ENCODE peak calls at places on chromosomes 13 and 19, in seven cellular contexts. T is astrocyte of the spinal cord, N is foreskin fibroblast, F is epithelial cell of proximal tubule, Y is dorsolateral prefrontal cortex, H is AG10803, W is transverse colon. K is an unnamed sample.

GRCh38 chr13:52450012-52450792 is at the start of gene VPS36:
- DNase-seq in N (peak), T (peak), Y (peak), W (peak), F (no peak), H (peak), K (peak)

GRCh38 chr19:29507081-29507860 is 18.5 kb upstream of the VSTM2B start:
- DNase-seq in F (no peak), H (no peak), N (no peak), W (no peak), Y (peak), T (no peak), K (no peak)

GRCh38 chr13:57630661-57631606 is 610 bp upstream of the PCDH17 start:
- DNase-seq in F (no peak), N (peak), W (no peak), H (no peak), Y (peak), T (peak), K (peak)

GRCh38 chr19:3282564-3282963 is 58.1 kb downstream of the CELF5 start:
- DNase-seq in N (no peak), H (no peak), T (no peak), W (no peak), F (no peak), Y (no peak), K (no peak)

GRCh38 chr19:41433171-41433570 is 6.0 kb upstream of the B3GNT8 start:
- DNase-seq in Y (no peak), N (no peak), F (no peak), W (no peak), T (no peak), H (no peak), K (no peak)

GRCh38 chr19:16012552-16012951 is 63.7 kb upstream of the TPM4 start:
- DNase-seq in H (no peak), F (no peak), N (no peak), W (no peak), T (no peak), Y (no peak), K (no peak)

GRCh38 chr13:31885994-31886393 is 145.6 kb upstream of the FRY start:
- DNase-seq in W (no peak), F (no peak), N (peak), H (peak), T (no peak), Y (no peak), K (no peak)

GRCh38 chr19:58079792-58080191 is 18.2 kb downstream of the ZSCAN18 start:
- DNase-seq in N (no peak), H (no peak), F (no peak), T (no peak), Y (no peak), W (no peak), K (no peak)

GRCh38 chr19:21484631-21485030 is 20.8 kb upstream of the ZNF429 start:
- DNase-seq in Y (no peak), W (no peak), H (no peak), T (no peak), F (no peak), N (no peak), K (no peak)

GRCh38 chr19:21487969-21488368 is 17.4 kb upstream of the ZNF429 start:
- DNase-seq in Y (no peak), H (no peak), W (no peak), F (no peak), N (no peak), T (no peak), K (no peak)

GRCh38 chr19:21482863-21483276 is 22.5 kb upstream of the ZNF429 start:
- DNase-seq in W (peak), Y (peak), N (peak), F (no peak), T (peak), H (peak), K (no peak)

DNA sequence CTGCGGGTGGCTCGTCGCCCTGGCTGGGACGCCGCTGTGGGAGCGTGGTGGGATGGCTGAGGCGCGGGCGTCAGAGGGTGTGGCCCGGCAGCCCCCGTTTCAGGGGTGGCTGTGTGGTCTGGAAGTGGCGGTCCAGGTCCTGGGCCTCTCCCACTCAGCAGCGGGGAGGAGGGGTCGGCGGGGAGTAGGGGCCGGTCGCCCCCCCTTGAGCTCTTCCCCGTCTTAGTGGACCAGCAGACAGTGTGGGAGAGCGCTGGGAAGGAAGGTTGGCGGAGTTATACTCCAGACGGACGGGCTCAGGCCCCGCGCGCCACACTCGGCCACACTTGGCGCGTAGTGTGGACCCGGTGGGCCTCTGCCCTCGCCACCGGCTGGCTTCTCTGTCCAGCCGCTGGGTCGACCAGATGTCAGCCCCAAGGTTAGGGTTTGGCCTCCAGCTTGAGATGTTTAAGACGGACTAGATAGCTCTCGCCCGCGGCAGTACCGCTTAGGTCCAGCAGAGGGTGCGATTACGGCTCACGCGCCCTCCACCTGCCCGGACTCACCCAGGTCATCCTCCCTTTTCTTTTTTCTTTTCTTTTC is 21.7 kb upstream of the ZNF429 start:
- DNase-seq in W (peak), Y (peak), F (no peak), H (peak), T (no peak), N (peak), K (no peak)
- TF ChIP-seq CTCF in W (peak), Y (peak), F (peak), H (peak), T (peak), N (peak), K (peak)

GRCh38 chr13:73991884-73992283 is 142.3 kb downstream of the KLF12 start:
- DNase-seq in Y (no peak), W (no peak), F (no peak), N (no peak), H (no peak), T (no peak), K (no peak)

GRCh38 chr13:73987618-73988017 is 146.6 kb downstream of the KLF12 start:
- DNase-seq in Y (no peak), T (no peak), W (no peak), F (no peak), H (no peak), N (no peak), K (no peak)

GRCh38 chr13:73985789-73986188 is 148.4 kb downstream of the KLF12 start:
- DNase-seq in W (no peak), T (no peak), F (no peak), H (no peak), N (no peak), Y (no peak), K (no peak)

GRCh38 chr13:73991384-73991783 is 142.8 kb downstream of the KLF12 start:
- DNase-seq in W (no peak), Y (no peak), H (no peak), N (no peak), T (no peak), F (no peak), K (no peak)

DNA sequence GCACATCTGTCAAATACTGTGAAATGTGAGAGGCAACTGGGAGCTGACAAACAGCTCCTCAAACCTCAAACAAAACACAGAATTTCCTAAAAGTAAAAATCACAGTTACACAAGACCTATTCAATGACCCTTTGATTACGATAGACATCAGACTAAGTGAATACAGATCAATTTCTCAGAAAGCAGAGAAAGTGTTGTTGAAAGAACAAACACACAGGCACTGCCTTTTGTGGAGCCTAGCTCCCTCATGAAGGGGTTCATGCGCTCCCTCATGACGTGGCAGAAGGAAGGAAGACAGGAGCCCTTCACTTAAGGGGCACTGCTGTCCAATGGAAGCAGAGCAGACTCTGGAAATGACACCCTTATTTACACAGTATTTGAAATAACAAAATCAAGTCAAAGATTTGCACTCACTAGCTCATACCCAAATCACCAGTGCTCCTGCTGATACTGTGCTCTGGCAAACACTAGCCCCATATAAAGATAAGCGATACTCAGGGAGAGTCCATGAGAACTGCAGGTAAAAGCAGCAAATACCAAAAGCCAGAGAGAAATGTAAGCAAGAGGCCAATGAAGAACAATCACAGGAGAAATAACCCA is 144.9 kb downstream of the KLF12 start:
- DNase-seq in H (no peak), W (no peak), Y (no peak), F (no peak), T (no peak), N (no peak), K (no peak)
- H3K4me3 ChIP-seq in H (no peak), W (no peak), Y (no peak), F (no peak), T (no peak), N (no peak), K (no peak)

GRCh38 chr19:8096071-8096470 is 43.5 kb downstream of the CCL25 start:
- DNase-seq in H (no peak), F (no peak), W (no peak), T (no peak), Y (no peak), N (no peak), K (no peak)
- TF ChIP-seq CTCF in H (no peak), F (no peak), W (no peak), T (no peak), Y (no peak), N (no peak), K (no peak)

GRCh38 chr19:455851-456546 is 4.8 kb downstream of the SHC2 start:
- DNase-seq in N (no peak), W (no peak), Y (no peak), H (no peak), T (no peak), F (no peak), K (no peak)

GRCh38 chr19:458091-459042 is 2.5 kb downstream of the SHC2 start:
- DNase-seq in F (no peak), T (no peak), W (no peak), Y (no peak), H (no peak), N (no peak), K (no peak)

GRCh38 chr19:456547-457110 is 4.2 kb downstream of the SHC2 start:
- DNase-seq in H (no peak), T (no peak), F (no peak), N (no peak), W (no peak), Y (no peak), K (no peak)

GRCh38 chr19:459724-460511 is 915 bp downstream of the SHC2 start:
- DNase-seq in H (peak), N (peak), F (no peak), W (peak), Y (peak), T (peak), K (no peak)

GRCh38 chr19:457636-458035 is 3.2 kb downstream of the SHC2 start:
- DNase-seq in F (no peak), T (no peak), H (no peak), W (no peak), Y (no peak), N (no peak), K (no peak)
- H3K4me3 ChIP-seq in F (no peak), T (no peak), H (no peak), W (no peak), Y (no peak), N (no peak), K (no peak)

DNA sequence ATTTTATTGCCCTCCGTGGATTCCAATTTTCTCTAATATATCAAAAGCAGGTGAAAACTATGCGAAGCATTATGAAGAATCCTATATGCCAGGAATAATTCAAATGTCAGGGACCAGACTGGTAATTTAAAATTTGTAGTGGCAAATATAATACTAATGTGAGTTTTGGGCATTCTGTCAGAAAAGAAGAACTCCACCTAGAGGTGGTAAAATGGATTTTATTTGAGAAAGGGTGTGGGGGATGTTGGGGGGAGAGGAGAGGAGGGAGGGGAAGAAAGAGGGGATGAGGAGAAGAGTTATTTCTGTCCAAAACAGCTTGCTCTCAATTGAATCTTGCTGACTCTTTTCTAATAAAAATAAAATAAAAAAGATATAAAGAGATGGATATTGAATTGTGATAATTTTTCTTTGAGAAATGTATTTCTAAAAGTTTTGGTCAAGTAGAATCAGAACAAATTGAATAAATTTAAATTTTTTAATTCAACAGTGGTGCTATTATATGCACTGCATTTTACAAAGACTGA is 929.3 kb upstream of the SLITRK5 start:
- DNase-seq in T (peak), H (no peak), W (no peak), N (no peak), Y (no peak), F (no peak), K (no peak)
- TF ChIP-seq CTCF in T (peak), H (no peak), W (no peak), N (no peak), Y (no peak), F (peak), K (peak)

DNA sequence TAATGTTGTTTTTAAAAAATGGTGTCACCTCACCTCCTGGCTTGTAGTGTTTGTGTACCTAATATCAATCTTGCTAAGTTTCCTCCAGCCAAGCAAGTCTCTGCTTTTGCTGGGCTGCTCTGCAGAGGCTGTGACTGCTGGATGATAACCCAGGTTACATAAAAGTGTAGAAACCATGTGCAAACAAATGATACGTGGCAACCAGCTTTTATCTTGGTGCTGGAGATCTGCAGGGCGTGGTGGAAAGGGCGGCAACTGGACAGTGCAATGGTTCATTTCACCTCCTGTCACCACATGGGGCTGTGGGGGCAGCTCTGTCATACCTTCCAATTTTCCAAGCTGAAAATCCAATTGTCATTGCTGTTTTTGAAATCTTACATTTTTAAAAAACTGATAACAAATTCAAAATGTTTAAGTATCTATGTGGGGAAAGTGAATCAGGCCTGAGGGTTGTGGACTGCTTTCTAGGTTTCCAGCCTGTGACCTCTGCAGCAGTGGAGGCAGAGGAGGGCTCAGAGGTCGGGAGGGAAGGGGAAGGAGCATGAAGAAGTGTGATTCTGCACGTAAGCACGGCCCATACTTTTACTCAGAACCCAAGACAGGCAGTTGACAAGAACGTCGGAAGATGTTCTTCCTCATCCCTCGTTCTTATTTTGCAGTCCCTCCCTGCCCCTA is 9.7 kb downstream of the GPR42 start:
- DNase-seq in H (no peak), N (no peak), Y (no peak), W (no peak), T (no peak), F (no peak), K (no peak)
- H3K4me3 ChIP-seq in H (no peak), N (no peak), Y (no peak), W (no peak), T (no peak), F (no peak), K (no peak)

GRCh38 chr13:29402168-29402621 is 193.3 kb downstream of the SLC7A1 start:
- DNase-seq in Y (no peak), N (no peak), W (no peak), H (no peak), F (no peak), T (peak), K (peak)

GRCh38 chr13:29396446-29396845 is 199.0 kb downstream of the SLC7A1 start:
- DNase-seq in T (no peak), W (no peak), H (no peak), Y (no peak), N (no peak), F (no peak), K (no peak)

GRCh38 chr13:29397265-29397664 is 198.2 kb downstream of the SLC7A1 start:
- DNase-seq in H (no peak), W (no peak), Y (no peak), T (no peak), F (no peak), N (no peak), K (no peak)
- TF ChIP-seq CTCF in H (peak), W (no peak), Y (no peak), T (peak), F (no peak), N (no peak), K (no peak)

GRCh38 chr19:33301011-33301899 is 1.1 kb downstream of the CEBPA start:
- DNase-seq in Y (peak), H (peak), W (peak), T (no peak), F (no peak), N (peak), K (no peak)
- H3K4me3 ChIP-seq in Y (peak), H (peak), W (peak), T (no peak), F (peak), N (peak), K (no peak)